ENCODE peak calls at places on chromosomes 4 and X, in four cellular contexts. One of them, this sample, is unnamed.

GRCh38 chrX:87900320-87900908 is 382.8 kb downstream of the KLHL4 start:
- DNase-seq in A549: no peak
- DNase-seq in WTC11: no peak
- DNase-seq in K562: no peak
- DNase-seq in this sample: no peak

GRCh38 chr4:184028571-184028996 is 123.5 kb downstream of the STOX2 start:
- DNase-seq in A549: no peak
- DNase-seq in WTC11: no peak
- DNase-seq in K562: no peak
- DNase-seq in this sample: no peak

GRCh38 chr4:15907430-15907829 is 31.1 kb downstream of the FGFBP1 start:
- DNase-seq in A549: no peak
- DNase-seq in WTC11: no peak
- DNase-seq in K562: no peak
- DNase-seq in this sample: no peak

GRCh38 chr4:33974270-33974669 is 2270.0 kb downstream of the ARAP2 start:
- DNase-seq in A549: no peak
- DNase-seq in WTC11: no peak
- DNase-seq in K562: no peak
- DNase-seq in this sample: no peak

GRCh38 chrX:55039471-55039870 is 8.7 kb upstream of the ALAS2 start:
- DNase-seq in A549: no peak
- DNase-seq in WTC11: no peak
- DNase-seq in K562: no peak
- DNase-seq in this sample: no peak

GRCh38 chr4:34974313-34974680 is 1270.0 kb downstream of the ARAP2 start:
- DNase-seq in A549: no peak
- DNase-seq in WTC11: no peak
- DNase-seq in K562: no peak
- DNase-seq in this sample: no peak

GRCh38 chrX:69163936-69164741 is 1.1 kb downstream of the PJA1 start:
- DNase-seq in A549: no peak
- DNase-seq in WTC11: peak
- DNase-seq in K562: peak
- DNase-seq in this sample: no peak

GRCh38 chr4:81486502-81486901 is 14.8 kb upstream of the RASGEF1B start:
- DNase-seq in A549: no peak
- DNase-seq in WTC11: no peak
- DNase-seq in K562: no peak
- DNase-seq in this sample: no peak

GRCh38 chrX:48996969-48997368 is 5.1 kb downstream of the GRIPAP1 start:
- DNase-seq in A549: no peak
- DNase-seq in WTC11: peak
- DNase-seq in K562: peak
- DNase-seq in this sample: no peak

GRCh38 chr4:110634320-110635154 is 11.7 kb upstream of the PITX2 start:
- DNase-seq in A549: no peak
- DNase-seq in WTC11: no peak
- DNase-seq in K562: no peak
- DNase-seq in this sample: no peak

GRCh38 chr4:187128226-187128625 is 404.6 kb upstream of the FAT1 start:
- DNase-seq in A549: no peak
- DNase-seq in WTC11: no peak
- DNase-seq in K562: no peak
- DNase-seq in this sample: no peak

GRCh38 chrX:10496345-10496965 is 123.9 kb downstream of the MID1 start:
- DNase-seq in A549: no peak
- DNase-seq in WTC11: no peak
- DNase-seq in K562: no peak
- DNase-seq in this sample: no peak

DNA sequence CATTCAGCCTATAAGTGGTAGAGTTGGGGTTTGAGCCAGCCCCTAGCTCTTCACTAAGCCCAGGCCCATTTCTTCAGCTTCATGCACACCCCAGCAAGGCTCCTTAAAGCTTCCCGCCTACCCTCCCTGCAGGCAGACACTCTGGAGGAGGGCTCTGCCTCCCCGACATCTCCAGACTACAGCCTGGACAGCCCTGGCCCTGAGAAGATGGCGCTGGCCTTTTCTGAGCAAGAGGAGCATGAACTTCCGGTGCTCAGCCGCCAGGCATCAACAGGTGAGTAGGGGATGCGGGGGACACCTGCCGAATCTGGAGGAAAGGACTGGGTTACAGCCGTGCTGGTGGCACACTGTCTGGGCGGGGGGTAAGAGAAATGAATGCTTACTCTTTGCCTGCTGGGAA is 11.1 kb downstream of the SASH3 start:
- DNase-seq in A549: no peak
- DNase-seq in WTC11: no peak
- DNase-seq in K562: no peak
- DNase-seq in this sample: no peak
- TF ChIP-seq HMGXB4 in A549: no peak
- TF ChIP-seq HMGXB4 in WTC11: no peak
- TF ChIP-seq HMGXB4 in K562: no peak
- TF ChIP-seq HMGXB4 in this sample: no peak

GRCh38 chr4:129350800-129351199 is 254.8 kb downstream of the C4orf33 start:
- DNase-seq in A549: no peak
- DNase-seq in WTC11: no peak
- DNase-seq in K562: no peak
- DNase-seq in this sample: no peak

GRCh38 chr4:129344058-129344457 is 248.1 kb downstream of the C4orf33 start:
- DNase-seq in A549: peak
- DNase-seq in WTC11: peak
- DNase-seq in K562: peak
- DNase-seq in this sample: peak

GRCh38 chr4:129345680-129346079 is 249.7 kb downstream of the C4orf33 start:
- DNase-seq in A549: no peak
- DNase-seq in WTC11: no peak
- DNase-seq in K562: no peak
- DNase-seq in this sample: no peak

GRCh38 chr4:129342820-129343219 is 246.9 kb downstream of the C4orf33 start:
- DNase-seq in A549: no peak
- DNase-seq in WTC11: no peak
- DNase-seq in K562: no peak
- DNase-seq in this sample: peak

GRCh38 chr4:129346760-129347159 is 250.8 kb downstream of the C4orf33 start:
- DNase-seq in A549: no peak
- DNase-seq in WTC11: no peak
- DNase-seq in K562: no peak
- DNase-seq in this sample: no peak
- TF ChIP-seq HMGXB4 in A549: no peak
- TF ChIP-seq HMGXB4 in WTC11: no peak
- TF ChIP-seq HMGXB4 in K562: no peak
- TF ChIP-seq HMGXB4 in this sample: no peak

GRCh38 chrX:26262121-26262523 is 46.2 kb downstream of the MAGEB5 start:
- DNase-seq in A549: no peak
- DNase-seq in WTC11: no peak
- DNase-seq in K562: no peak
- DNase-seq in this sample: no peak
- TF ChIP-seq HMGXB4 in A549: no peak
- TF ChIP-seq HMGXB4 in WTC11: no peak
- TF ChIP-seq HMGXB4 in K562: no peak
- TF ChIP-seq HMGXB4 in this sample: no peak

DNA sequence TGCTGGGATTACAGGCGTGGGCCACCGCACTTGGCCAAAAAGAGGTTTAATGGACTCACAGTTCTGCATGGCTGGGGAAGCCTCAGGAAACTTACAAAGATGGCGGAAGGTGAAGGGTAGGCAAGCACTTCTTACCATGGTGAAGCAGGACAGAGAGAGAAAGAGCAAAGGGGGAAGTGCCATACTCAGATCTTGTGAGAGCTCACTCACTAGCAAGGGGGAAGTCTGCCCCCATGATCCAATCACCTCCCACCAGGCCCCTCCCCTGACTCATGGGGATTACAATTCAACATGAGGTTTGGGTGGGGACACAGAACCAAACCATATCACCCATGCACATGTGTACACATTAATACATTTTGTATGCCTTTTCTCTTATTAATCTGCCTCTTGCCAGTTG is 77.1 kb upstream of the HSD17B10 start:
- DNase-seq in A549: no peak
- DNase-seq in WTC11: no peak
- DNase-seq in K562: peak
- DNase-seq in this sample: no peak
- TF ChIP-seq HMGXB4 in A549: no peak
- TF ChIP-seq HMGXB4 in WTC11: no peak
- TF ChIP-seq HMGXB4 in K562: no peak
- TF ChIP-seq HMGXB4 in this sample: no peak

DNA sequence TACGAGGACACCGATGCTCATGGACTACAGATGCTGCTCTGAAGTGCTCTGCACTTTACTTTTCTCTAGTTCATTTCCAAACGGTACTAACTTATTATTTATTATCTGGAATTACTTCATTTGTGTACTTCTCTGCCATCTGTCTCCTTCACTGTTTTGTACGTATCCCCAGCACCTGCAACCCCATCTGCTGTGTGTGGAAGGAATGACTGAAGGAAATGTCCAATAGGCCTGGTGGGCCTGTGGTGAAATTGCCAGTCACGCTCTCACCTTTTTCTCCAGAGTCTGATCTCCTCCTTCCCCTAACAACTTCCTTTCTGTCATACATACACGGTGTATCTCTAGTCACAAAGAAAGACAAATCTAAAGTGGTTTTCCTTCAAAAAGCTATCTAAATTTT is 12.9 kb downstream of the TMEM154 start:
- DNase-seq in A549: no peak
- DNase-seq in WTC11: no peak
- DNase-seq in K562: no peak
- DNase-seq in this sample: no peak
- TF ChIP-seq HMGXB4 in A549: no peak
- TF ChIP-seq HMGXB4 in WTC11: no peak
- TF ChIP-seq HMGXB4 in K562: no peak
- TF ChIP-seq HMGXB4 in this sample: no peak